ENCODE peak calls at places on chromosome 19, in seven cellular contexts. I is IMR-90, O is tibial nerve, R is tibial artery, L is Peyer's patch, J is psoas muscle, S is PC-3. B is an unnamed sample.

GRCh38 chr19:48551437-48552302 is at the start of gene SULT2B1:
- DNase-seq in I (no peak), O (no peak), R (no peak), L (peak; percentile 89), J (no peak), S (peak; percentile 59), B (no peak)

GRCh38 chr19:6767081-6767356 is 216 bp downstream of the SH2D3A start:
- DNase-seq in I (no peak), O (no peak), R (no peak), L (no peak), J (no peak), S (peak; percentile 90), B (no peak)

GRCh38 chr19:19822148-19822429 is 539 bp upstream of the ZNF506 start:
- DNase-seq in I (no peak), O (no peak), R (peak; percentile 28), L (no peak), J (no peak), S (no peak), B (peak; percentile 30)

GRCh38 chr19:38384209-38385027 is 3.4 kb downstream of the GGN start:
- DNase-seq in I (no peak), O (no peak), R (no peak), L (no peak), J (no peak), S (peak; percentile 19), B (no peak)

GRCh38 chr19:52943884-52944643 is 18.6 kb downstream of the ZNF816 start:
- DNase-seq in I (no peak), O (no peak), R (no peak), L (no peak), J (no peak), S (peak; percentile 50), B (no peak)

GRCh38 chr19:33697766-33698165 is 76.0 kb downstream of the CHST8 start:
- DNase-seq in I (no peak), O (no peak), R (no peak), L (no peak), J (no peak), S (no peak), B (no peak)

GRCh38 chr19:5016268-5016667 is 47.4 kb downstream of the KDM4B start:
- DNase-seq in I (no peak), O (no peak), R (no peak), L (no peak), J (no peak), S (no peak), B (no peak)

GRCh38 chr19:2983351-2984195 is 6.2 kb downstream of the TLE6 start:
- DNase-seq in I (peak; percentile 7), O (peak; percentile 51), R (peak; percentile 85), L (peak; percentile 52), J (peak; percentile 84), S (peak; percentile 44), B (peak; percentile 46)

GRCh38 chr19:38500450-38500849 is 67.0 kb downstream of the RYR1 start:
- DNase-seq in I (no peak), O (no peak), R (no peak), L (no peak), J (no peak), S (no peak), B (no peak)

GRCh38 chr19:18000981-18001836 is 6.8 kb upstream of the ARRDC2 start:
- DNase-seq in I (peak; percentile 73), O (peak; percentile 84), R (peak; percentile 97), L (peak; percentile 98), J (peak; percentile 92), S (peak; percentile 92), B (peak; percentile 86)

GRCh38 chr19:3908266-3909054 is 24.4 kb upstream of the NMRK2 start:
- DNase-seq in I (no peak), O (no peak), R (no peak), L (no peak), J (no peak), S (no peak), B (no peak)

GRCh38 chr19:58196911-58197616 is 14.2 kb downstream of the ZNF274 start:
- DNase-seq in I (peak; percentile 13), O (no peak), R (no peak), L (no peak), J (no peak), S (peak; percentile 28), B (no peak)

GRCh38 chr19:556611-557382 is 12.9 kb downstream of the GZMM start:
- DNase-seq in I (no peak), O (no peak), R (no peak), L (no peak), J (no peak), S (no peak), B (no peak)

GRCh38 chr19:51751655-51752054 is at the start of gene FPR1:
- DNase-seq in I (no peak), O (peak; percentile 29), R (no peak), L (no peak), J (no peak), S (peak; percentile 60), B (no peak)

GRCh38 chr19:46731007-46731501 is 14.1 kb upstream of the PRKD2 start:
- DNase-seq in I (peak; percentile 94), O (no peak), R (peak; percentile 44), L (no peak), J (peak; percentile 72), S (peak; percentile 89), B (peak; percentile 82)

GRCh38 chr19:39131255-39131755 is 5.7 kb downstream of the PAK4 start:
- DNase-seq in I (peak; percentile 35), O (no peak), R (no peak), L (no peak), J (peak; percentile 84), S (no peak), B (no peak)

GRCh38 chr19:46533085-46534081 is 37.7 kb upstream of the PNMA8B start:
- DNase-seq in I (no peak), O (no peak), R (no peak), L (no peak), J (no peak), S (no peak), B (no peak)

GRCh38 chr19:44745887-44746600 is 2.5 kb upstream of the BCL3 start:
- DNase-seq in I (no peak), O (no peak), R (no peak), L (peak; percentile 36), J (no peak), S (no peak), B (no peak)
- H3K4me1 ChIP-seq in I (peaks cover 32% of the 10 kb centered on the region), O (no peaks in the 10 kb centered on the region), R (peaks cover 69% of the 10 kb centered on the region), L (peaks cover 15% of the 10 kb centered on the region), J (peaks cover 48% of the 10 kb centered on the region), S (peaks cover 53% of the 10 kb centered on the region), B (peaks cover 46% of the 10 kb centered on the region)

GRCh38 chr19:28701491-28701890 is 511.5 kb downstream of the UQCRFS1 start:
- DNase-seq in I (no peak), O (no peak), R (no peak), L (no peak), J (no peak), S (peak; percentile 55), B (no peak)

GRCh38 chr19:28706693-28707092 is 506.3 kb downstream of the UQCRFS1 start:
- DNase-seq in I (no peak), O (no peak), R (no peak), L (no peak), J (no peak), S (peak; percentile 8), B (no peak)

GRCh38 chr19:28703400-28703956 is 509.5 kb downstream of the UQCRFS1 start:
- DNase-seq in I (no peak), O (no peak), R (no peak), L (no peak), J (no peak), S (no peak), B (no peak)

GRCh38 chr19:28700176-28700575 is 512.8 kb downstream of the UQCRFS1 start:
- DNase-seq in I (no peak), O (no peak), R (no peak), L (no peak), J (no peak), S (no peak), B (no peak)

DNA sequence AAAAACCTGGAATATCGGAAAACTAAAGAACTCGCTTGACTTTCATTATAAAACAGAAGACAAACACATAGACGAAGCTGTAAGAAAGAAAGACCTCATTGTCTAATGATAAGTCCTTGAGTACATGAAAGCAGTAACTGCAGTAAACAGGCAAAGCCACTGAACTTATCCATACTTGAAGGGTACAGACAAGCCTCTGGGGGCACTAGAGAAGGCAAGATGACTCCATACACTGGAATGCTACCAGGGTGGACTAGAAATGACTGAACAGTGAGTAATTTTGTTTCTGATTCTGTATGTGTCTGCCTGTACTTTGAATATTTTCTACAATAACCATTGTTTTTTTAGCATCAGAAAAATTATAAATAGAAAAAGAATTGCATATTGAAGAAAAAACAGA is 507.9 kb downstream of the UQCRFS1 start:
- DNase-seq in I (peak; percentile 62), O (no peak), R (no peak), L (no peak), J (no peak), S (peak; percentile 57), B (no peak)
- TF ChIP-seq CTCF in I (peak; percentile 47), O (peak; percentile 31), R (no peak), L (no peak), J (no peak), S (peak; percentile 24), B (no peak)

DNA sequence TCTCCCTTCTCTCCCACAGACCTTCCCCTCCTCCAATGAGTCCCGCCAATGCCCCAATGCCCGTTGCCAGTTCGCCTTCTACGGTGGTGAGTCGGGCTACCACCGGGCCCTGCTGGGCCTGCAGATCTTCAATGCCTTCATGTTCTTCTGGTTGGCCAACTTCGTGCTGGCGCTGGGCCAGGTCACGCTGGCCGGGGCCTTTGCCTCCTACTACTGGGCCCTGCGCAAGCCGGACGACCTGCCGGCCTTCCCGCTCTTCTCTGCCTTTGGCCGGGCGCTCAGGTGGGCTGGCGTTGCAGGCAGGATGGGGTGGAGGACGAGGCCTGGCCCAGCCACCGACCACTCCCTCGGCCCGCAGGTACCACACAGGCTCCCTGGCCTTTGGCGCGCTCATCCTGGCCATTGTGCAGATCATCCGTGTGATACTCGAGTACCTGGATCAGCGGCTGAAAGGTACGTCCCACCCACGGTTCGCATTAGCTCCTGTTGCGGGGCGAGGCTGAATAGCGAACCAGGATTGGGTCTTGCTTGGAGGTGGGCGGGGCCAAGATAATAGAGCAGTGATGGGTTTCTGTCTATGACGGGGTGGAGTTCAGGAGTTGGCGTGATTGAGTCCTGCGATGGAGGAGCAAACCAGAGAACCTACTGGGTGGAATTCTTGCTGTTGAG is 11.1 kb downstream of the SLC44A2 start:
- DNase-seq in I (no peak), O (no peak), R (no peak), L (no peak), J (peak; percentile 63), S (no peak), B (no peak)
- H3K4me1 ChIP-seq in I (no peaks in the 10 kb centered on the region), O (no peaks in the 10 kb centered on the region), R (peaks cover under 1% of the 10 kb centered on the region), L (no peaks in the 10 kb centered on the region), J (no peaks in the 10 kb centered on the region), S (no peaks in the 10 kb centered on the region), B (peaks cover 6% of the 10 kb centered on the region)

DNA sequence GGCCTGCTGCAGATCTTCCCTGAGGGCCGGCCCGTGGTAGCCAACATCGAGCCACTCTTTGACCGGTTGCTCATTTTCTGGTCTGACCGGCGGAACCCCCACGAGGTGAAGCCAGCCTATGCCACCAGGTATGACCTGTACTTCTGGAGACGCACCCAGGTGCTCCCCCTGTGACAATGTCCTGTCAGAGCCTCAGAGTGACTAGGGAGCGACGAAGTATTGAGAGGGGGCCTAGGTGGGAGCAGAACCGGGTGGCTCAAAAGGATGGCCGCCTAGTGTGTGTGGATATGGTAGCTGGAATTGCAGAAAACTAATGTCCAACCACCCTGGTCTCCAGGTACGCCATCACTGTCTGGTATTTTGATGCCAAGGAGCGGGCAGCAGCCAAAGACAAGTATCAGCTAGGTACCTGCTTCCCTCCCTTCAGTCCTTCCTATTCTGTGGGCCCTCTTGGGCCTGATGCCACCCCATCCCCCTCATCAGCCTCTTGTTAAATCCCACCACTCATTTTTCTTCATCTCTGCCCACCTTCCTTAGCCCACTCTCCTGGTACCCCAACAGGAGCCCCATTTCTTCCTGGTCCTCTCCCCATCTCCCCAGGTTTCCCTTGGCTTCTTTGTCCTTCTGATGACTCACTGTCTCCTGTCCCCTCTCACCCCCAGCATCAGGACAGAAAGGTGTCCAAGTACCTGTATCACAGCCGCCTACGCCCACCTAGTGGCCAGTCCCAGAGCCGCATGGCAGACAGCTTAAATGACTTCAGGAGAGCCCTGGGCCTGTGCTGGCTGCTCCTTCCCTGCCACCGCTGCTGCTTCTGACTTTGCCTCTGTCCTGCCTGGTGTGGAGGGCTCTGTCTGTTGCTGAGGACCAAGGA is 8.4 kb downstream of the EGLN2 start:
- DNase-seq in I (no peak), O (no peak), R (no peak), L (no peak), J (no peak), S (peak; percentile 49), B (no peak)
- TF ChIP-seq CTCF in I (peak; percentile 26), O (peak; percentile 31), R (no peak), L (no peak), J (no peak), S (peak; percentile 59), B (peak; percentile 9)

B was measured in adrenal gland.